ENCODE peak calls at places on chromosomes 16 and 17, in seven cellular contexts. One of them, this sample, is unnamed.

GRCh38 chr16:71201556-71201955 is 29.0 kb downstream of the HYDIN start:
- DNase-seq in K562: no peak
- DNase-seq in kidney: no peak
- DNase-seq in H1: no peak
- DNase-seq in right atrium auricular region: no peak
- DNase-seq in upper lobe of right lung: no peak
- DNase-seq in HepG2: no peak
- DNase-seq in this sample: no peak

GRCh38 chr17:78839762-78840529 is 668 bp downstream of the USP36 start:
- DNase-seq in HepG2: peak
- DNase-seq in kidney: peak
- DNase-seq in right atrium auricular region: peak
- DNase-seq in upper lobe of right lung: peak
- DNase-seq in H1: no peak
- DNase-seq in K562: peak
- DNase-seq in this sample: peak

GRCh38 chr17:43389022-43389947 is 9.5 kb upstream of the ARL4D start:
- DNase-seq in kidney: peak
- DNase-seq in upper lobe of right lung: peak
- DNase-seq in right atrium auricular region: peak
- DNase-seq in HepG2: peak
- DNase-seq in H1: peak
- DNase-seq in K562: peak
- DNase-seq in this sample: peak

GRCh38 chr17:82320956-82321927 is 3.8 kb upstream of the CD7 start:
- DNase-seq in HepG2: no peak
- DNase-seq in kidney: peak
- DNase-seq in right atrium auricular region: no peak
- DNase-seq in upper lobe of right lung: peak
- DNase-seq in H1: peak
- DNase-seq in K562: peak
- DNase-seq in this sample: no peak

GRCh38 chr16:90008708-90009145 is 10.5 kb downstream of the DBNDD1 start:
- DNase-seq in H1: no peak
- DNase-seq in right atrium auricular region: no peak
- DNase-seq in HepG2: no peak
- DNase-seq in upper lobe of right lung: no peak
- DNase-seq in kidney: no peak
- DNase-seq in K562: no peak
- DNase-seq in this sample: no peak

GRCh38 chr17:8125196-8125946 is 1.5 kb upstream of the HES7 start:
- DNase-seq in upper lobe of right lung: peak
- DNase-seq in HepG2: peak
- DNase-seq in K562: peak
- DNase-seq in kidney: peak
- DNase-seq in H1: peak
- DNase-seq in right atrium auricular region: peak
- DNase-seq in this sample: peak

GRCh38 chr16:78307824-78308528 is 208.5 kb downstream of the WWOX start:
- DNase-seq in kidney: no peak
- DNase-seq in right atrium auricular region: no peak
- DNase-seq in H1: no peak
- DNase-seq in K562: no peak
- DNase-seq in HepG2: no peak
- DNase-seq in upper lobe of right lung: no peak
- DNase-seq in this sample: no peak

GRCh38 chr17:72510454-72511016 is 389.7 kb downstream of the SOX9 start:
- DNase-seq in kidney: no peak
- DNase-seq in upper lobe of right lung: no peak
- DNase-seq in K562: no peak
- DNase-seq in H1: no peak
- DNase-seq in HepG2: no peak
- DNase-seq in right atrium auricular region: no peak
- DNase-seq in this sample: peak

GRCh38 chr16:24499193-24499814 is 40.1 kb upstream of the RBBP6 start:
- DNase-seq in upper lobe of right lung: peak
- DNase-seq in HepG2: peak
- DNase-seq in right atrium auricular region: no peak
- DNase-seq in H1: peak
- DNase-seq in kidney: no peak
- DNase-seq in K562: peak
- DNase-seq in this sample: peak

GRCh38 chr17:2094891-2095535 is 40.1 kb downstream of the HIC1 start:
- DNase-seq in kidney: peak
- DNase-seq in K562: peak
- DNase-seq in HepG2: peak
- DNase-seq in H1: no peak
- DNase-seq in upper lobe of right lung: peak
- DNase-seq in right atrium auricular region: no peak
- DNase-seq in this sample: no peak

GRCh38 chr16:66260522-66261290 is 105.8 kb upstream of the CDH5 start:
- DNase-seq in kidney: no peak
- DNase-seq in upper lobe of right lung: no peak
- DNase-seq in right atrium auricular region: no peak
- DNase-seq in H1: no peak
- DNase-seq in K562: no peak
- DNase-seq in HepG2: no peak
- DNase-seq in this sample: no peak

GRCh38 chr16:35881654-35882053 is 2422.2 kb downstream of the TP53TG3F start:
- DNase-seq in right atrium auricular region: no peak
- DNase-seq in upper lobe of right lung: no peak
- DNase-seq in HepG2: no peak
- DNase-seq in kidney: no peak
- DNase-seq in H1: no peak
- DNase-seq in K562: no peak
- DNase-seq in this sample: no peak

GRCh38 chr17:78349831-78350631 is 9.8 kb downstream of the SOCS3 start:
- DNase-seq in kidney: no peak
- DNase-seq in K562: no peak
- DNase-seq in right atrium auricular region: no peak
- DNase-seq in upper lobe of right lung: no peak
- DNase-seq in HepG2: no peak
- DNase-seq in H1: no peak
- DNase-seq in this sample: no peak

GRCh38 chr17:2002767-2003329 is 22.3 kb downstream of the RTN4RL1 start:
- DNase-seq in upper lobe of right lung: no peak
- DNase-seq in HepG2: no peak
- DNase-seq in K562: no peak
- DNase-seq in kidney: no peak
- DNase-seq in right atrium auricular region: no peak
- DNase-seq in H1: no peak
- DNase-seq in this sample: no peak

GRCh38 chr17:57783338-57783742 is 38.2 kb upstream of the CCDC182 start:
- DNase-seq in HepG2: peak
- DNase-seq in H1: peak
- DNase-seq in K562: peak
- DNase-seq in upper lobe of right lung: peak
- DNase-seq in right atrium auricular region: peak
- DNase-seq in kidney: peak
- DNase-seq in this sample: peak

GRCh38 chr16:53958481-53958880 is 254.5 kb downstream of the FTO start:
- DNase-seq in K562: no peak
- DNase-seq in HepG2: no peak
- DNase-seq in upper lobe of right lung: no peak
- DNase-seq in H1: no peak
- DNase-seq in kidney: no peak
- DNase-seq in right atrium auricular region: no peak
- DNase-seq in this sample: no peak

GRCh38 chr16:79415983-79416641 is 184.4 kb downstream of the MAF start:
- DNase-seq in right atrium auricular region: no peak
- DNase-seq in H1: no peak
- DNase-seq in kidney: no peak
- DNase-seq in upper lobe of right lung: no peak
- DNase-seq in K562: no peak
- DNase-seq in HepG2: no peak
- DNase-seq in this sample: no peak

GRCh38 chr17:19935169-19935568 is 42.5 kb downstream of the AKAP10 start:
- DNase-seq in kidney: no peak
- DNase-seq in HepG2: no peak
- DNase-seq in upper lobe of right lung: no peak
- DNase-seq in H1: no peak
- DNase-seq in right atrium auricular region: no peak
- DNase-seq in K562: no peak
- DNase-seq in this sample: no peak

GRCh38 chr17:27245230-27245696 is 48.7 kb upstream of the WSB1 start:
- DNase-seq in right atrium auricular region: peak
- DNase-seq in H1: peak
- DNase-seq in upper lobe of right lung: peak
- DNase-seq in kidney: peak
- DNase-seq in K562: peak
- DNase-seq in HepG2: peak
- DNase-seq in this sample: peak

GRCh38 chr17:80919331-80920284 is 72.0 kb upstream of the CHMP6 start:
- DNase-seq in H1: no peak
- DNase-seq in upper lobe of right lung: peak
- DNase-seq in kidney: peak
- DNase-seq in HepG2: no peak
- DNase-seq in K562: no peak
- DNase-seq in right atrium auricular region: no peak
- DNase-seq in this sample: no peak

GRCh38 chr16:30609002-30609927 is 924 bp downstream of the ZNF689 start:
- DNase-seq in upper lobe of right lung: peak
- DNase-seq in K562: peak
- DNase-seq in H1: peak
- DNase-seq in HepG2: no peak
- DNase-seq in right atrium auricular region: no peak
- DNase-seq in kidney: peak
- DNase-seq in this sample: peak

GRCh38 chr16:50195276-50195675 is 42.2 kb downstream of the TENT4B start:
- DNase-seq in H1: no peak
- DNase-seq in kidney: no peak
- DNase-seq in right atrium auricular region: no peak
- DNase-seq in HepG2: no peak
- DNase-seq in K562: no peak
- DNase-seq in upper lobe of right lung: no peak
- DNase-seq in this sample: no peak
- H3K27ac ChIP-seq in H1: no peak
- H3K27ac ChIP-seq in kidney: no peak
- H3K27ac ChIP-seq in right atrium auricular region: no peak
- H3K27ac ChIP-seq in HepG2: no peak
- H3K27ac ChIP-seq in K562: no peak
- H3K27ac ChIP-seq in upper lobe of right lung: peak
- H3K27ac ChIP-seq in this sample: no peak

GRCh38 chr16:2981899-2982250 is 1.6 kb upstream of the PKMYT1 start:
- DNase-seq in K562: peak
- DNase-seq in kidney: peak
- DNase-seq in right atrium auricular region: no peak
- DNase-seq in H1: no peak
- DNase-seq in HepG2: no peak
- DNase-seq in upper lobe of right lung: no peak
- DNase-seq in this sample: no peak

GRCh38 chr16:2982402-2982801 is 2.2 kb upstream of the PKMYT1 start:
- DNase-seq in HepG2: no peak
- DNase-seq in H1: no peak
- DNase-seq in K562: no peak
- DNase-seq in kidney: no peak
- DNase-seq in upper lobe of right lung: no peak
- DNase-seq in right atrium auricular region: no peak
- DNase-seq in this sample: no peak

GRCh38 chr16:2979669-2980226 is 498 bp downstream of the PKMYT1 start:
- DNase-seq in K562: peak
- DNase-seq in right atrium auricular region: no peak
- DNase-seq in kidney: peak
- DNase-seq in H1: no peak
- DNase-seq in HepG2: no peak
- DNase-seq in upper lobe of right lung: no peak
- DNase-seq in this sample: no peak

GRCh38 chr16:2981177-2981898 is 1.1 kb upstream of the PKMYT1 start:
- DNase-seq in HepG2: peak
- DNase-seq in kidney: no peak
- DNase-seq in H1: no peak
- DNase-seq in K562: peak
- DNase-seq in right atrium auricular region: no peak
- DNase-seq in upper lobe of right lung: no peak
- DNase-seq in this sample: no peak

GRCh38 chr16:2980227-2981176 is at the start of gene PKMYT1:
- DNase-seq in right atrium auricular region: peak
- DNase-seq in K562: peak
- DNase-seq in upper lobe of right lung: peak
- DNase-seq in kidney: peak
- DNase-seq in H1: peak
- DNase-seq in HepG2: peak
- DNase-seq in this sample: peak
- H3K27ac ChIP-seq in right atrium auricular region: peak
- H3K27ac ChIP-seq in K562: peak
- H3K27ac ChIP-seq in upper lobe of right lung: peak
- H3K27ac ChIP-seq in kidney: no peak
- H3K27ac ChIP-seq in H1: peak
- H3K27ac ChIP-seq in HepG2: peak
- H3K27ac ChIP-seq in this sample: peak

GRCh38 chr17:70984873-70985272 is 815.5 kb downstream of the KCNJ2 start:
- DNase-seq in right atrium auricular region: no peak
- DNase-seq in HepG2: no peak
- DNase-seq in kidney: no peak
- DNase-seq in H1: no peak
- DNase-seq in upper lobe of right lung: no peak
- DNase-seq in K562: no peak
- DNase-seq in this sample: no peak

GRCh38 chr17:70989301-70989700 is 820.0 kb downstream of the KCNJ2 start:
- DNase-seq in kidney: no peak
- DNase-seq in HepG2: no peak
- DNase-seq in K562: no peak
- DNase-seq in right atrium auricular region: no peak
- DNase-seq in upper lobe of right lung: no peak
- DNase-seq in H1: no peak
- DNase-seq in this sample: no peak

DNA sequence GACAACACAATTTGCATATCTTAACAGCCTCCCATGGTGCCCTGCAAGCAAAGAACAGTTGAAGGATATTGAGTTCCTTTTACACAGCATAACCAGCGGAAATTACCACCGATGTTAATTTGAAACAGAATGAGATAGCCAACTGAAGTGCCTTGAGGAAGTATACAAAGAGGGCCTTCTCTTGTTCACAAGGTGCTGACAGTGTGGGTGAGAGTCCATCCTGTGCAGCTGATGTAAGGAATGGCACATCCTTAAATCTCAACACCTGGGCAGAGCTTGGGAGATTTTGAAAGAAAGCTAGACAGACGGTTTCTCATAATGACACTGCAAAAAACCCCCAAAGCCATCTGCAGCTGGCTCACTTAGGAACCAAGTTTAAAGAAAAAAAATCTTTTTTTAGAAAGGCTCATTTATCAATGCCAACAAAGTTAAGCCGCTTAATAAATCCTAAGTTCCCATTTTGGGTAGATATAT is 818.6 kb downstream of the KCNJ2 start:
- DNase-seq in K562: no peak
- DNase-seq in H1: no peak
- DNase-seq in kidney: no peak
- DNase-seq in HepG2: no peak
- DNase-seq in upper lobe of right lung: no peak
- DNase-seq in right atrium auricular region: no peak
- DNase-seq in this sample: peak
- H3K27ac ChIP-seq in K562: no peak
- H3K27ac ChIP-seq in H1: peak
- H3K27ac ChIP-seq in kidney: no peak
- H3K27ac ChIP-seq in HepG2: no peak
- H3K27ac ChIP-seq in upper lobe of right lung: no peak
- H3K27ac ChIP-seq in right atrium auricular region: no peak
- H3K27ac ChIP-seq in this sample: peak

DNA sequence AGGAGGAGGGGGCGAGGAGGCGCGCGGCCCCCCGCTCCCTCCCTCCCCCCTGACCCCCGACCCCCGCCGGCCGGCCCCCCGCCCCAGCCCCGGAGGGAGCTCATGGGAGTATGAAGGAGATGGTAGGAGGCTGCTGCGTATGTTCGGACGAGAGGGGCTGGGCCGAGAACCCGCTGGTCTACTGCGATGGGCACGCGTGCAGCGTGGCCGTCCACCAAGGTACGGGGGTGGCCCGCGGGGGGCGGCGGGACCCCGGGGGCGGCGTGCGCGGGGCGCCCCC is 390 bp downstream of the MLLT6 start:
- DNase-seq in K562: no peak
- DNase-seq in H1: no peak
- DNase-seq in HepG2: no peak
- DNase-seq in right atrium auricular region: no peak
- DNase-seq in kidney: no peak
- DNase-seq in upper lobe of right lung: no peak
- DNase-seq in this sample: no peak
- H3K27ac ChIP-seq in K562: peak
- H3K27ac ChIP-seq in H1: no peak
- H3K27ac ChIP-seq in HepG2: peak
- H3K27ac ChIP-seq in right atrium auricular region: peak
- H3K27ac ChIP-seq in kidney: peak
- H3K27ac ChIP-seq in upper lobe of right lung: peak
- H3K27ac ChIP-seq in this sample: no peak